ENCODE peak calls at places on chromosome 18, in nine cellular contexts. One of them, this sample, is unnamed.

GRCh38 chr18:13463526-13463925 is 245.0 kb downstream of the LDLRAD4 start:
- DNase-seq in H1: no peak
- DNase-seq in RWPE1: no peak
- DNase-seq in upper lobe of right lung: no peak
- DNase-seq in GM13977: no peak
- DNase-seq in astrocyte of the spinal cord: no peak
- DNase-seq in PC-9: no peak
- DNase-seq in BJ: no peak
- DNase-seq in OCI-LY7: no peak
- DNase-seq in this sample: no peak

GRCh38 chr18:79117380-79117779 is 48.2 kb downstream of the ATP9B start:
- DNase-seq in H1: no peak
- DNase-seq in upper lobe of right lung: no peak
- DNase-seq in astrocyte of the spinal cord: no peak
- DNase-seq in RWPE1: no peak
- DNase-seq in GM13977: no peak
- DNase-seq in BJ: no peak
- DNase-seq in PC-9: no peak
- DNase-seq in OCI-LY7: no peak
- DNase-seq in this sample: no peak

GRCh38 chr18:44946529-44947113 is 265.9 kb downstream of the SETBP1 start:
- DNase-seq in OCI-LY7: no peak
- DNase-seq in upper lobe of right lung: no peak
- DNase-seq in astrocyte of the spinal cord: no peak
- DNase-seq in GM13977: no peak
- DNase-seq in PC-9: no peak
- DNase-seq in H1: no peak
- DNase-seq in RWPE1: no peak
- DNase-seq in BJ: no peak
- DNase-seq in this sample: no peak

GRCh38 chr18:46155652-46156051 is 51.5 kb downstream of the HAUS1 start:
- DNase-seq in PC-9: peak
- DNase-seq in BJ: peak
- DNase-seq in GM13977: no peak
- DNase-seq in OCI-LY7: no peak
- DNase-seq in H1: no peak
- DNase-seq in upper lobe of right lung: no peak
- DNase-seq in astrocyte of the spinal cord: peak
- DNase-seq in RWPE1: peak
- DNase-seq in this sample: peak

GRCh38 chr18:62085766-62086165 is 101.1 kb downstream of the PIGN start:
- DNase-seq in upper lobe of right lung: no peak
- DNase-seq in astrocyte of the spinal cord: no peak
- DNase-seq in RWPE1: no peak
- DNase-seq in H1: no peak
- DNase-seq in PC-9: no peak
- DNase-seq in GM13977: no peak
- DNase-seq in OCI-LY7: no peak
- DNase-seq in BJ: no peak
- DNase-seq in this sample: no peak

GRCh38 chr18:34734048-34734447 is 23.9 kb downstream of the DTNA start:
- DNase-seq in astrocyte of the spinal cord: no peak
- DNase-seq in upper lobe of right lung: no peak
- DNase-seq in H1: no peak
- DNase-seq in RWPE1: no peak
- DNase-seq in BJ: no peak
- DNase-seq in GM13977: no peak
- DNase-seq in PC-9: no peak
- DNase-seq in OCI-LY7: no peak
- DNase-seq in this sample: no peak

GRCh38 chr18:47050468-47050867 is 15.0 kb upstream of the ELOA2 start:
- DNase-seq in astrocyte of the spinal cord: peak
- DNase-seq in RWPE1: peak
- DNase-seq in PC-9: peak
- DNase-seq in H1: no peak
- DNase-seq in upper lobe of right lung: no peak
- DNase-seq in BJ: no peak
- DNase-seq in GM13977: peak
- DNase-seq in OCI-LY7: peak
- DNase-seq in this sample: peak

GRCh38 chr18:21064347-21064746 is 47.3 kb downstream of the ROCK1 start:
- DNase-seq in OCI-LY7: no peak
- DNase-seq in GM13977: no peak
- DNase-seq in H1: no peak
- DNase-seq in upper lobe of right lung: no peak
- DNase-seq in RWPE1: no peak
- DNase-seq in astrocyte of the spinal cord: peak
- DNase-seq in BJ: peak
- DNase-seq in PC-9: no peak
- DNase-seq in this sample: peak

GRCh38 chr18:9673296-9674251 is 34.5 kb upstream of the RAB31 start:
- DNase-seq in astrocyte of the spinal cord: peak
- DNase-seq in PC-9: peak
- DNase-seq in BJ: no peak
- DNase-seq in H1: no peak
- DNase-seq in GM13977: peak
- DNase-seq in RWPE1: peak
- DNase-seq in upper lobe of right lung: no peak
- DNase-seq in OCI-LY7: peak
- DNase-seq in this sample: no peak

GRCh38 chr18:79643049-79643765 is 36.4 kb upstream of the CTDP1 start:
- DNase-seq in upper lobe of right lung: peak
- DNase-seq in BJ: no peak
- DNase-seq in astrocyte of the spinal cord: no peak
- DNase-seq in OCI-LY7: peak
- DNase-seq in PC-9: no peak
- DNase-seq in RWPE1: no peak
- DNase-seq in H1: no peak
- DNase-seq in GM13977: peak
- DNase-seq in this sample: no peak

GRCh38 chr18:23228102-23229051 is 93.1 kb downstream of the CABLES1 start:
- DNase-seq in astrocyte of the spinal cord: peak
- DNase-seq in OCI-LY7: peak
- DNase-seq in PC-9: no peak
- DNase-seq in GM13977: peak
- DNase-seq in BJ: no peak
- DNase-seq in RWPE1: no peak
- DNase-seq in upper lobe of right lung: no peak
- DNase-seq in H1: no peak
- DNase-seq in this sample: no peak

GRCh38 chr18:52343138-52343537 is 3.1 kb downstream of the DCC start:
- DNase-seq in H1: no peak
- DNase-seq in BJ: no peak
- DNase-seq in PC-9: no peak
- DNase-seq in upper lobe of right lung: no peak
- DNase-seq in GM13977: peak
- DNase-seq in astrocyte of the spinal cord: peak
- DNase-seq in OCI-LY7: no peak
- DNase-seq in RWPE1: no peak
- DNase-seq in this sample: no peak

GRCh38 chr18:52352920-52353319 is 12.9 kb downstream of the DCC start:
- DNase-seq in RWPE1: no peak
- DNase-seq in astrocyte of the spinal cord: no peak
- DNase-seq in upper lobe of right lung: no peak
- DNase-seq in BJ: no peak
- DNase-seq in OCI-LY7: no peak
- DNase-seq in H1: no peak
- DNase-seq in GM13977: no peak
- DNase-seq in PC-9: no peak
- DNase-seq in this sample: no peak

GRCh38 chr18:52345428-52345827 is 5.4 kb downstream of the DCC start:
- DNase-seq in H1: no peak
- DNase-seq in BJ: no peak
- DNase-seq in RWPE1: no peak
- DNase-seq in astrocyte of the spinal cord: no peak
- DNase-seq in OCI-LY7: no peak
- DNase-seq in PC-9: no peak
- DNase-seq in GM13977: no peak
- DNase-seq in upper lobe of right lung: no peak
- DNase-seq in this sample: no peak

GRCh38 chr18:52343731-52344340 is 3.8 kb downstream of the DCC start:
- DNase-seq in BJ: no peak
- DNase-seq in RWPE1: no peak
- DNase-seq in GM13977: no peak
- DNase-seq in PC-9: no peak
- DNase-seq in OCI-LY7: no peak
- DNase-seq in H1: no peak
- DNase-seq in astrocyte of the spinal cord: no peak
- DNase-seq in upper lobe of right lung: no peak
- DNase-seq in this sample: no peak

DNA sequence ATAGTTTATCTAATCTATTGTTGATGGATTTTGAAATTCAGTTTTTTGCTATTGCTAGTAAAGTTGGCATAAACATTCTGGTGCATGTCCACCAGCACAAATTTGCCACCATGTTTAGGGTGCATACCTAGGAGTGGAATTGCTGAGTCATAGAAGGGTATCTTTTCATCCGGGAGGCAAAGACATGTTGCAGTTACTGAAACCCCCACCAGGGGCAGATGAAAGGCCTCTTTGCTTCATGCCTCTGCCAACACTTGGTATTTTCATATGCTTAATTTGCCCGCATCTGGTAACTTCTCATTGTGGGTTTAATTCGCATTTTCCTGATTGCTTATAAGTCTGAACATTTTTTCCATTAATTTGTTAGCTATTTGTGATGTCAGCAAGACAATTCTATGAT is 8.2 kb downstream of the DCC start:
- DNase-seq in RWPE1: peak
- DNase-seq in GM13977: no peak
- DNase-seq in H1: no peak
- DNase-seq in upper lobe of right lung: no peak
- DNase-seq in PC-9: no peak
- DNase-seq in astrocyte of the spinal cord: no peak
- DNase-seq in OCI-LY7: peak
- DNase-seq in BJ: no peak
- DNase-seq in this sample: no peak
- TF ChIP-seq CTCF in RWPE1: no peak
- TF ChIP-seq CTCF in GM13977: peak
- TF ChIP-seq CTCF in H1: peak
- TF ChIP-seq CTCF in upper lobe of right lung: no peak
- TF ChIP-seq CTCF in PC-9: peak
- TF ChIP-seq CTCF in astrocyte of the spinal cord: peak
- TF ChIP-seq CTCF in OCI-LY7: peak
- TF ChIP-seq CTCF in BJ: peak
- TF ChIP-seq CTCF in this sample: peak

GRCh38 chr18:49238433-49239042 is 221.9 kb downstream of the DYM start:
- DNase-seq in BJ: no peak
- DNase-seq in GM13977: peak
- DNase-seq in RWPE1: no peak
- DNase-seq in H1: no peak
- DNase-seq in OCI-LY7: peak
- DNase-seq in astrocyte of the spinal cord: peak
- DNase-seq in upper lobe of right lung: no peak
- DNase-seq in PC-9: peak
- DNase-seq in this sample: no peak
- TF ChIP-seq CTCF in BJ: peak
- TF ChIP-seq CTCF in GM13977: peak
- TF ChIP-seq CTCF in RWPE1: peak
- TF ChIP-seq CTCF in H1: peak
- TF ChIP-seq CTCF in OCI-LY7: peak
- TF ChIP-seq CTCF in astrocyte of the spinal cord: peak
- TF ChIP-seq CTCF in upper lobe of right lung: peak
- TF ChIP-seq CTCF in PC-9: peak
- TF ChIP-seq CTCF in this sample: peak

GRCh38 chr18:27363918-27364317 is 178.8 kb upstream of the CHST9 start:
- DNase-seq in OCI-LY7: peak
- DNase-seq in H1: no peak
- DNase-seq in BJ: no peak
- DNase-seq in GM13977: peak
- DNase-seq in upper lobe of right lung: no peak
- DNase-seq in astrocyte of the spinal cord: peak
- DNase-seq in RWPE1: peak
- DNase-seq in PC-9: no peak
- DNase-seq in this sample: no peak
- TF ChIP-seq CTCF in OCI-LY7: peak
- TF ChIP-seq CTCF in H1: peak
- TF ChIP-seq CTCF in BJ: no peak
- TF ChIP-seq CTCF in GM13977: peak
- TF ChIP-seq CTCF in upper lobe of right lung: no peak
- TF ChIP-seq CTCF in astrocyte of the spinal cord: peak
- TF ChIP-seq CTCF in RWPE1: peak
- TF ChIP-seq CTCF in PC-9: peak
- TF ChIP-seq CTCF in this sample: no peak

DNA sequence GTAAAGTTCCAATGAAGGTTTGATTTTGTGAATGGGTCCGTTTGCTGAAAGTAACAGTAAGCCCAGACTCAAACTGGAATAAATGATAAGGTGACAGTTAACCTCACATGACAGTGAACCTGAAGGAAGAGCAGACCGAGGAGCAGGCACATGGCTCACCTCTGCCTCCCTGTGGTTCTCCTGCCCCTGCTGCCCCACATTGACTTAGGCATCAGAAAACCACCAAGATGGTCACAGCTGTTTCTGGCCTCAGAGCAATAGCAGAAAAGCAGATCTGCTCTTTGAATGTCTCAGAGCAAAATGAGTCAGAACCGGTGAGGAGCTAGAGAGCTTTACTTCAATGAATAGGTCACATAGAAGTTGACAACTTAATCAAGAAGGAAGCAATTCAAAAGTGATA is 487.6 kb downstream of the METTL4 start:
- DNase-seq in OCI-LY7: peak
- DNase-seq in PC-9: no peak
- DNase-seq in H1: no peak
- DNase-seq in BJ: no peak
- DNase-seq in GM13977: no peak
- DNase-seq in upper lobe of right lung: no peak
- DNase-seq in RWPE1: no peak
- DNase-seq in astrocyte of the spinal cord: no peak
- DNase-seq in this sample: no peak
- TF ChIP-seq CTCF in OCI-LY7: peak
- TF ChIP-seq CTCF in PC-9: peak
- TF ChIP-seq CTCF in H1: peak
- TF ChIP-seq CTCF in BJ: no peak
- TF ChIP-seq CTCF in GM13977: no peak
- TF ChIP-seq CTCF in upper lobe of right lung: peak
- TF ChIP-seq CTCF in RWPE1: no peak
- TF ChIP-seq CTCF in astrocyte of the spinal cord: no peak
- TF ChIP-seq CTCF in this sample: no peak

GRCh38 chr18:24230766-24231165 is 91.9 kb downstream of the CABYR start:
- DNase-seq in PC-9: no peak
- DNase-seq in astrocyte of the spinal cord: no peak
- DNase-seq in GM13977: no peak
- DNase-seq in H1: no peak
- DNase-seq in BJ: no peak
- DNase-seq in RWPE1: no peak
- DNase-seq in upper lobe of right lung: no peak
- DNase-seq in OCI-LY7: no peak
- DNase-seq in this sample: no peak
- TF ChIP-seq CTCF in PC-9: no peak
- TF ChIP-seq CTCF in astrocyte of the spinal cord: no peak
- TF ChIP-seq CTCF in GM13977: no peak
- TF ChIP-seq CTCF in H1: no peak
- TF ChIP-seq CTCF in BJ: no peak
- TF ChIP-seq CTCF in RWPE1: no peak
- TF ChIP-seq CTCF in upper lobe of right lung: no peak
- TF ChIP-seq CTCF in OCI-LY7: no peak
- TF ChIP-seq CTCF in this sample: no peak

GRCh38 chr18:8478968-8479370 is 130.3 kb upstream of the RAB12 start:
- DNase-seq in GM13977: no peak
- DNase-seq in RWPE1: no peak
- DNase-seq in PC-9: no peak
- DNase-seq in OCI-LY7: no peak
- DNase-seq in H1: no peak
- DNase-seq in upper lobe of right lung: no peak
- DNase-seq in astrocyte of the spinal cord: no peak
- DNase-seq in BJ: no peak
- DNase-seq in this sample: no peak
- TF ChIP-seq CTCF in GM13977: no peak
- TF ChIP-seq CTCF in RWPE1: peak
- TF ChIP-seq CTCF in PC-9: peak
- TF ChIP-seq CTCF in OCI-LY7: peak
- TF ChIP-seq CTCF in H1: no peak
- TF ChIP-seq CTCF in upper lobe of right lung: no peak
- TF ChIP-seq CTCF in astrocyte of the spinal cord: no peak
- TF ChIP-seq CTCF in BJ: no peak
- TF ChIP-seq CTCF in this sample: no peak

GRCh38 chr18:54357660-54358494 is at the start of the genes C18orf54 and STARD6:
- DNase-seq in PC-9: peak
- DNase-seq in OCI-LY7: peak
- DNase-seq in RWPE1: peak
- DNase-seq in GM13977: peak
- DNase-seq in H1: peak
- DNase-seq in BJ: peak
- DNase-seq in astrocyte of the spinal cord: peak
- DNase-seq in upper lobe of right lung: peak
- DNase-seq in this sample: no peak
- TF ChIP-seq CTCF in PC-9: peak
- TF ChIP-seq CTCF in OCI-LY7: peak
- TF ChIP-seq CTCF in RWPE1: peak
- TF ChIP-seq CTCF in GM13977: peak
- TF ChIP-seq CTCF in H1: peak
- TF ChIP-seq CTCF in BJ: peak
- TF ChIP-seq CTCF in astrocyte of the spinal cord: peak
- TF ChIP-seq CTCF in upper lobe of right lung: peak
- TF ChIP-seq CTCF in this sample: peak

This sample was measured in AG04449.